ENCODE peak calls at places on chromosome X, in nine cellular contexts. V is A549, Q is BJ, R is AG09309, F is lower leg skin, L is AG10803, W is fibroblast of the aortic adventitia, P is left lung, K is body of pancreas. C is an unnamed sample.

GRCh38 chrX:19334945-19335626 is 8.6 kb upstream of the PDHA1 start:
- DNase-seq in Q (no peak), L (no peak), P (no peak), K (peak), V (peak), W (no peak), F (no peak), R (no peak), C (no peak)

GRCh38 chrX:129719268-129719667 is 19.5 kb upstream of the XPNPEP2 start:
- DNase-seq in R (no peak), Q (no peak), W (no peak), K (no peak), V (no peak), F (peak), P (no peak), L (no peak), C (no peak)

GRCh38 chrX:87518504-87518903 is 902 bp downstream of the KLHL4 start:
- DNase-seq in L (no peak), F (no peak), P (no peak), V (no peak), R (no peak), K (no peak), Q (no peak), W (peak), C (no peak)

GRCh38 chrX:40154853-40155616 is 57.3 kb upstream of the BCOR start:
- DNase-seq in P (peak), V (peak), Q (no peak), F (no peak), L (no peak), K (peak), R (no peak), W (peak), C (no peak)

GRCh38 chrX:137547291-137547690 is 18.6 kb upstream of the ZIC3 start:
- DNase-seq in F (no peak), P (no peak), L (no peak), V (no peak), W (no peak), K (no peak), R (no peak), Q (no peak), C (no peak)

GRCh38 chrX:118594697-118595420 is 99.2 kb downstream of the DOCK11 start:
- DNase-seq in V (no peak), W (no peak), R (no peak), Q (no peak), P (no peak), F (no peak), L (no peak), K (no peak), C (no peak)

GRCh38 chrX:43277879-43278278 is 378.2 kb upstream of the MAOA start:
- DNase-seq in F (no peak), K (no peak), P (no peak), R (no peak), W (no peak), L (no peak), Q (no peak), V (no peak), C (no peak)

GRCh38 chrX:115410731-115411435 is 121.4 kb downstream of the LUZP4 start:
- DNase-seq in W (no peak), V (no peak), P (no peak), Q (no peak), F (no peak), R (no peak), K (no peak), L (no peak), C (no peak)

GRCh38 chrX:124026529-124026928 is 65.0 kb downstream of the STAG2 start:
- DNase-seq in R (no peak), V (no peak), K (no peak), P (no peak), L (no peak), F (no peak), W (no peak), Q (no peak), C (no peak)

GRCh38 chrX:51420610-51421009 is 75.8 kb downstream of the NUDT11 start:
- DNase-seq in Q (no peak), F (no peak), V (peak), K (no peak), W (peak), P (no peak), R (peak), L (peak), C (no peak)

GRCh38 chrX:47620303-47620685 is 637 bp upstream of the SYN1 start:
- DNase-seq in W (no peak), P (no peak), V (no peak), R (no peak), Q (no peak), F (peak), L (no peak), K (no peak), C (no peak)

GRCh38 chrX:47618923-47619485 is 653 bp downstream of the SYN1 start:
- DNase-seq in L (no peak), V (no peak), F (peak), R (no peak), Q (no peak), W (no peak), P (no peak), K (no peak), C (no peak)

GRCh38 chrX:47621851-47622250 is 2.2 kb upstream of the SYN1 start:
- DNase-seq in K (no peak), P (no peak), Q (no peak), V (no peak), L (no peak), F (no peak), W (no peak), R (no peak), C (no peak)

GRCh38 chrX:47623540-47624027 is 3.9 kb upstream of the SYN1 start:
- DNase-seq in Q (no peak), K (peak), P (peak), R (peak), L (peak), V (peak), W (peak), F (no peak), C (peak)

GRCh38 chrX:47619486-47620302 is at the start of gene SYN1:
- DNase-seq in L (peak), Q (no peak), W (peak), R (peak), P (peak), F (peak), V (peak), K (peak), C (no peak)
- TF ChIP-seq CTCF in L (no peak), Q (no peak), W (no peak), R (no peak), P (no peak), F (no peak), V (no peak), K (peak), C (no peak)

GRCh38 chrX:107776649-107777535 is 641 bp upstream of the NCBP2L start:
- DNase-seq in V (peak), R (peak), Q (peak), L (peak), K (peak), W (peak), P (peak), F (peak), C (peak)

GRCh38 chrX:107775734-107776511 is at the start of gene TSC22D3:
- DNase-seq in V (peak), K (peak), P (peak), R (peak), F (peak), L (peak), W (peak), Q (peak), C (peak)

GRCh38 chrX:107773906-107774435 is 1.6 kb downstream of the TSC22D3 start:
- DNase-seq in K (no peak), R (no peak), W (no peak), Q (no peak), L (no peak), F (peak), P (no peak), V (no peak), C (no peak)

GRCh38 chrX:107773206-107773605 is 2.4 kb downstream of the TSC22D3 start:
- DNase-seq in R (no peak), P (no peak), L (no peak), F (peak), V (no peak), Q (no peak), W (no peak), K (peak), C (no peak)

GRCh38 chrX:107775000-107775733 is 420 bp downstream of the TSC22D3 start:
- DNase-seq in R (no peak), V (no peak), Q (no peak), K (no peak), L (no peak), W (peak), P (no peak), F (no peak), C (no peak)
- H3K4me3 ChIP-seq in R (peak), V (peak), Q (peak), K (peak), L (peak), W (peak), P (peak), F (peak), C (peak)

DNA sequence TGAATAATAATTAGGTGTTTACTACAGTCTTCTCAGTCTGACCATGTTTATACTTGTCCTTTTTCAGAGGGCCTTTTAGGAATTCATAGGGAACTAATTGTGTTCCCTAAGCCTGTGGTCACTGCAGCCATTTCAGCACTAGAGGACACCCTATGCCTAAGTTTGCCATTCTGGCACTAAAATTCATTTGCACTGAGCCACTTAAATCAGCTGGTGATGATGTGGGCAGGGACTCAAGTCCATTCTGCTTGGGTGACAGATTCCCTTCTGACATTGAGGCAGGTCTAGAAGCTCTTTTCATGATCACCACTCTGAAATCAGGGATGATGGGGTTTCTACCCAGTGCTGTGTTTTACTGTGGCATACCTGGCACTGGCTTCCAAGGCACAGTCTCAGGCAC is 1178.9 kb upstream of the DIAPH2 start:
- DNase-seq in V (no peak), W (no peak), L (no peak), P (no peak), R (no peak), Q (no peak), K (no peak), F (no peak), C (no peak)
- TF ChIP-seq CTCF in V (no peak), W (no peak), L (no peak), P (no peak), R (no peak), Q (no peak), K (no peak), F (no peak), C (no peak)

GRCh38 chrX:75115707-75116413 is 40.2 kb downstream of the ABCB7 start:
- DNase-seq in V (no peak), Q (no peak), R (no peak), K (no peak), P (no peak), W (no peak), L (no peak), F (no peak), C (no peak)
- H3K4me3 ChIP-seq in V (no peak), Q (no peak), R (no peak), K (no peak), P (no peak), W (no peak), L (no peak), F (no peak), C (no peak)

DNA sequence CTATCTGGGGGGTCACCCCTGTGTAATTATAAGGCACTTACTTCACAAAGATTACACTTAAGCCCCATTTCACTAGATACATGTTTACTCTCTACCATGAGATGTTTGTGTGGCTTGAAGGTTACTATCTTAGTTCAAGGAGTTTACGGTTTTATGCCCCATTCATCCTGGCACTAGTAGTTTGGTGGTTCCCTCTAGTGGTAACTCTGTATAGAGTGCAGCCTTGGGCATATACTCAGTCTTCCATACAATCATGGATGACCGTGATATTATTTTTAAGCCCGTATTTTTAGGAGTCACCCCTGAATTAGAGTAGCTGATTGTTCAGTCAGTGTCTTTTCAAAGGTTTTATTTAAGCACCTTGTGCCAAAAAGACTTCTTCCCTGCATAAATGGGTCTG is 109.9 kb upstream of the FAM47C start:
- DNase-seq in R (no peak), L (peak), V (peak), P (no peak), W (no peak), Q (no peak), F (no peak), K (no peak), C (no peak)
- TF ChIP-seq CTCF in R (peak), L (peak), V (peak), P (no peak), W (no peak), Q (peak), F (no peak), K (peak), C (peak)

GRCh38 chrX:14496674-14497073 is 32.7 kb upstream of the GLRA2 start:
- DNase-seq in V (no peak), W (no peak), F (no peak), P (no peak), R (no peak), K (no peak), Q (no peak), L (peak), C (no peak)
- H3K4me3 ChIP-seq in V (no peak), W (no peak), F (no peak), P (no peak), R (no peak), K (no peak), Q (peak), L (peak), C (no peak)

GRCh38 chrX:81708506-81708905 is 506.6 kb downstream of the SH3BGRL start:
- DNase-seq in K (no peak), W (no peak), P (no peak), R (no peak), F (no peak), Q (no peak), V (no peak), L (no peak), C (no peak)
- TF ChIP-seq CTCF in K (no peak), W (no peak), P (no peak), R (no peak), F (no peak), Q (no peak), V (no peak), L (no peak), C (no peak)